ENCODE peak calls at places on chromosomes 3 and 15, in eight cellular contexts. H is upper lobe of right lung, O is colonic mucosa, T is heart right ventricle, Q is psoas muscle, L is HCT116, U is suprapubic skin, V is GM23248. F is an unnamed sample.

GRCh38 chr15:85582719-85583089 is 202.3 kb downstream of the AKAP13 start:
- DNase-seq in H (peak; percentile 60), O (peak; percentile 68), T (peak; percentile 81), Q (peak; percentile 43), L (no peak), U (peak; percentile 77), V (peak; percentile 66), F (peak; percentile 59)

GRCh38 chr3:126103121-126104027 is 19.4 kb upstream of the SLC41A3 start:
- DNase-seq in H (no peak), O (peak; percentile 14), T (no peak), Q (no peak), L (no peak), U (no peak), V (no peak), F (no peak)

GRCh38 chr3:55189359-55189801 is 261.5 kb upstream of the LRTM1 start:
- DNase-seq in H (no peak), O (no peak), T (peak; percentile 5), Q (no peak), L (no peak), U (no peak), V (peak; percentile 39), F (no peak)

GRCh38 chr15:70120109-70120508 is 22.4 kb upstream of the TLE3 start:
- DNase-seq in H (no peak), O (no peak), T (no peak), Q (no peak), L (no peak), U (no peak), V (no peak), F (no peak)

GRCh38 chr3:64681827-64682226 is 6.0 kb downstream of the ADAMTS9 start:
- DNase-seq in H (no peak), O (no peak), T (no peak), Q (no peak), L (no peak), U (no peak), V (no peak), F (no peak)

GRCh38 chr3:114144909-114145688 is 33.8 kb downstream of the DRD3 start:
- DNase-seq in H (no peak), O (no peak), T (no peak), Q (no peak), L (no peak), U (no peak), V (peak; percentile 96), F (no peak)

GRCh38 chr15:98715401-98715800 is 67.1 kb downstream of the IGF1R start:
- DNase-seq in H (no peak), O (no peak), T (no peak), Q (no peak), L (no peak), U (no peak), V (peak; percentile 79), F (no peak)

GRCh38 chr15:66849746-66850077 is 147.7 kb downstream of the SMAD6 start:
- DNase-seq in H (no peak), O (no peak), T (no peak), Q (no peak), L (no peak), U (no peak), V (no peak), F (no peak)

GRCh38 chr3:126026761-126027160 is 57.2 kb downstream of the SLC41A3 start:
- DNase-seq in H (peak; percentile 44), O (peak; percentile 4), T (no peak), Q (no peak), L (no peak), U (no peak), V (no peak), F (no peak)

GRCh38 chr3:101973163-101973505 is 123.8 kb downstream of the NFKBIZ start:
- DNase-seq in H (no peak), O (no peak), T (no peak), Q (no peak), L (no peak), U (no peak), V (no peak), F (no peak)

GRCh38 chr3:196686436-196686835 is 25.6 kb downstream of the CEP19 start:
- DNase-seq in H (no peak), O (no peak), T (no peak), Q (no peak), L (no peak), U (no peak), V (peak; percentile 38), F (no peak)

GRCh38 chr3:51719413-51720025 is 12.7 kb downstream of the GRM2 start:
- DNase-seq in H (no peak), O (no peak), T (no peak), Q (no peak), L (no peak), U (no peak), V (no peak), F (no peak)

GRCh38 chr15:31326729-31327673 is at the start of gene KLF13:
- DNase-seq in H (peak; percentile 90), O (peak; percentile 60), T (peak; percentile 54), Q (peak; percentile 59), L (no peak), U (peak; percentile 88), V (peak; percentile 90), F (peak; percentile 88)

GRCh38 chr3:197226179-197226578 is 72.2 kb downstream of the DLG1 start:
- DNase-seq in H (no peak), O (no peak), T (no peak), Q (no peak), L (no peak), U (no peak), V (no peak), F (no peak)

GRCh38 chr15:89664951-89665350 is 9.7 kb upstream of the KIF7 start:
- DNase-seq in H (no peak), O (no peak), T (no peak), Q (no peak), L (no peak), U (peak; percentile 5), V (peak; percentile 40), F (no peak)

GRCh38 chr3:47424434-47425382 is 43.9 kb downstream of the PTPN23 start:
- DNase-seq in H (no peak), O (no peak), T (no peak), Q (no peak), L (no peak), U (no peak), V (no peak), F (no peak)

GRCh38 chr3:191634902-191635301 is 173.9 kb downstream of the PYDC2 start:
- DNase-seq in H (no peak), O (no peak), T (no peak), Q (no peak), L (no peak), U (no peak), V (no peak), F (no peak)

GRCh38 chr15:57762302-57762701 is 55.8 kb downstream of the POLR2M start:
- DNase-seq in H (no peak), O (no peak), T (no peak), Q (no peak), L (no peak), U (no peak), V (no peak), F (no peak)
- H3K27ac ChIP-seq in H (no peak overlapping the region), O (no peak overlapping the region), T (no peak overlapping the region), Q (no peak overlapping the region), L (no peak overlapping the region), U (peak overlapping the region; percentile 47), V (no peak overlapping the region), F (no peak overlapping the region)

GRCh38 chr3:141231923-141232861 is 567 bp downstream of the PXYLP1 start:
- DNase-seq in H (peak; percentile 81), O (peak; percentile 60), T (no peak), Q (peak; percentile 37), L (no peak), U (peak; percentile 76), V (peak; percentile 45), F (peak; percentile 7)

GRCh38 chr3:141231101-141231922 is at the start of gene PXYLP1:
- DNase-seq in H (peak; percentile 97), O (peak; percentile 95), T (peak; percentile 93), Q (peak; percentile 96), L (peak; percentile 36), U (peak; percentile 94), V (peak; percentile 97), F (peak; percentile 90)

GRCh38 chr3:141228385-141228784 is 3.2 kb upstream of the PXYLP1 start:
- DNase-seq in H (no peak), O (no peak), T (no peak), Q (no peak), L (no peak), U (no peak), V (no peak), F (no peak)

GRCh38 chr3:141229132-141229531 is 2.5 kb upstream of the PXYLP1 start:
- DNase-seq in H (no peak), O (no peak), T (no peak), Q (no peak), L (no peak), U (no peak), V (no peak), F (no peak)

GRCh38 chr3:141230293-141230692 is 1.3 kb upstream of the PXYLP1 start:
- DNase-seq in H (no peak), O (no peak), T (no peak), Q (no peak), L (no peak), U (no peak), V (no peak), F (no peak)
- H3K4me1 ChIP-seq in H (peaks cover 15% of the 10 kb centered on the region), O (peaks cover 4% of the 10 kb centered on the region), T (peaks cover 20% of the 10 kb centered on the region), Q (peaks cover 2% of the 10 kb centered on the region), L (peaks cover 7% of the 10 kb centered on the region), U (peaks cover 22% of the 10 kb centered on the region), V (peaks cover 15% of the 10 kb centered on the region), F (peaks cover 36% of the 10 kb centered on the region)

DNA sequence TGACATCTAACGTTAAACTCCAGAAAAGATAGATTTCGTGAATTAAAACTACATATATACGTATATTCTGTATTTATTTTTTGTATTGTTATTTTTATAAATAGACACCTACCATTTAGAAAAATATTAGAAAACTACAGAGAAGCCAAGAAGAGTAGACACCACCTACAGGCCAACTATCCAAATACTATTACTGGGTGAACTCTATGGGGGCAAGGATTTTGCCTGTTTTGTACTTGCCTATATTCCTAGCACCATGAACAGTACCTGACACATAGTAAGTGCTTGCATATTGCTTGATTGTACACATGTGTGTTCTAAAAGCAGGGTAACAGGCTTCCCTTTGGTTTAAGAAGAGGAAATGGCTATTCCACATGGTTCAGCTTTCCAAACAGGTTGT is 24.4 kb upstream of the CLEC3B start:
- DNase-seq in H (no peak), O (no peak), T (no peak), Q (no peak), L (no peak), U (no peak), V (no peak), F (no peak)
- H3K36me3 ChIP-seq in H (peaks cover 67% of the 10 kb centered on the region), O (peaks cover 6% of the 10 kb centered on the region), T (no peaks in the 10 kb centered on the region), Q (peaks cover 83% of the 10 kb centered on the region), L (peaks cover 26% of the 10 kb centered on the region), U (peaks cover 69% of the 10 kb centered on the region), V (peaks cover 34% of the 10 kb centered on the region), F (peaks cover 7% of the 10 kb centered on the region)

GRCh38 chr3:58176185-58176530 is 34.6 kb downstream of the DNASE1L3 start:
- DNase-seq in H (no peak), O (no peak), T (no peak), Q (no peak), L (no peak), U (no peak), V (no peak), F (no peak)

GRCh38 chr3:58173029-58173669 is 37.6 kb downstream of the DNASE1L3 start:
- DNase-seq in H (no peak), O (no peak), T (no peak), Q (no peak), L (no peak), U (no peak), V (no peak), F (no peak)

GRCh38 chr3:58175098-58175428 is 35.7 kb downstream of the DNASE1L3 start:
- DNase-seq in H (no peak), O (no peak), T (no peak), Q (no peak), L (no peak), U (no peak), V (no peak), F (no peak)

GRCh38 chr3:58175429-58176184 is 35.2 kb downstream of the DNASE1L3 start:
- DNase-seq in H (no peak), O (peak; percentile 87), T (no peak), Q (no peak), L (no peak), U (no peak), V (peak; percentile 39), F (no peak)

GRCh38 chr3:58173670-58174472 is 36.9 kb downstream of the DNASE1L3 start:
- DNase-seq in H (no peak), O (peak; percentile 68), T (peak; percentile 58), Q (no peak), L (no peak), U (no peak), V (no peak), F (no peak)
- H3K27ac ChIP-seq in H (no peak overlapping the region), O (peak overlapping the region; percentile 68), T (no peak overlapping the region), Q (no peak overlapping the region), L (no peak overlapping the region), U (no peak overlapping the region), V (no peak overlapping the region), F (no peak overlapping the region)

F was measured in CD8-positive, alpha-beta memory T cell.